ENCODE peak calls at places on chromosome 20, in six cellular contexts. W, G, L, A, P and K are unnamed samples. For H3K4me1, the result is how much of the 10 kb centered on the place peaks cover.

GRCh38 chr20:25282034-25282781 is 34.3 kb downstream of the PYGB start:
- DNase-seq in G (peak), A (peak), L (no peak), P (no peak), W (peak), K (peak)

GRCh38 chr20:38023181-38024085 is 9.8 kb downstream of the TTI1 start:
- DNase-seq in W (no peak), P (no peak), G (no peak), L (no peak), A (no peak), K (no peak)

GRCh38 chr20:33181482-33182093 is 13.6 kb downstream of the BPIFA2 start:
- DNase-seq in A (no peak), P (no peak), W (no peak), L (no peak), G (no peak), K (no peak)

GRCh38 chr20:34437330-34437986 is 74.4 kb downstream of the ITCH start:
- DNase-seq in L (no peak), P (peak), A (no peak), G (no peak), W (no peak), K (no peak)

GRCh38 chr20:62426678-62427077 is 661 bp downstream of the RBBP8NL start:
- DNase-seq in W (peak), L (no peak), P (peak), A (no peak), G (no peak), K (no peak)

GRCh38 chr20:45611054-45611453 is 18.5 kb upstream of the WFDC10A start:
- DNase-seq in A (no peak), L (no peak), G (no peak), W (no peak), P (no peak), K (no peak)

GRCh38 chr20:34710861-34711574 is 6.9 kb downstream of the TP53INP2 start:
- DNase-seq in W (no peak), L (no peak), G (no peak), A (no peak), P (no peak), K (no peak)

GRCh38 chr20:6837730-6838129 is 70.2 kb downstream of the BMP2 start:
- DNase-seq in G (no peak), P (no peak), A (no peak), W (no peak), L (no peak), K (no peak)

GRCh38 chr20:53981752-53982437 is 88.5 kb downstream of the BCAS1 start:
- DNase-seq in A (no peak), P (no peak), W (no peak), G (no peak), L (no peak), K (no peak)

GRCh38 chr20:62700261-62700925 is 8.2 kb upstream of the NTSR1 start:
- DNase-seq in P (no peak), A (no peak), W (no peak), G (no peak), L (no peak), K (peak)

GRCh38 chr20:21027569-21027968 is 78.6 kb downstream of the LINC00237 start:
- DNase-seq in P (peak), A (no peak), L (no peak), W (no peak), G (peak), K (no peak)

GRCh38 chr20:37922016-37922415 is 19.1 kb downstream of the VSTM2L start:
- DNase-seq in G (no peak), P (no peak), L (no peak), W (no peak), A (no peak), K (no peak)

GRCh38 chr20:11217322-11217989 is 543.7 kb upstream of the JAG1 start:
- DNase-seq in A (no peak), W (no peak), P (no peak), G (no peak), L (no peak), K (no peak)

GRCh38 chr20:56765172-56766073 is 136.3 kb downstream of the TFAP2C start:
- DNase-seq in A (no peak), L (no peak), P (no peak), G (no peak), W (no peak), K (no peak)

GRCh38 chr20:36606171-36607116 is 865 bp downstream of the RAB5IF start:
- DNase-seq in G (no peak), L (peak), A (no peak), W (peak), P (no peak), K (no peak)

GRCh38 chr20:16574656-16575355 is 1.6 kb upstream of the KIF16B start:
- DNase-seq in G (peak), W (peak), A (peak), P (peak), L (peak), K (peak)

GRCh38 chr20:8094415-8094818 is 37.6 kb upstream of the PLCB1 start:
- DNase-seq in A (peak), W (peak), P (no peak), L (no peak), G (peak), K (peak)

GRCh38 chr20:10576411-10576810 is 97.4 kb downstream of the JAG1 start:
- DNase-seq in P (no peak), G (no peak), W (no peak), A (no peak), L (no peak), K (no peak)

GRCh38 chr20:25574411-25574810 is 10.9 kb downstream of the NINL start:
- DNase-seq in A (no peak), P (no peak), L (no peak), G (peak), W (no peak), K (no peak)

GRCh38 chr20:36045373-36045714 is 77.0 kb downstream of the CNBD2 start:
- DNase-seq in P (no peak), W (no peak), L (no peak), G (no peak), A (no peak), K (no peak)

GRCh38 chr20:43969069-43969468 is 54.4 kb downstream of the TOX2 start:
- DNase-seq in W (no peak), L (no peak), G (no peak), P (no peak), A (no peak), K (no peak)

GRCh38 chr20:48180039-48180438 is 394.8 kb upstream of the SULF2 start:
- DNase-seq in A (no peak), G (no peak), P (no peak), W (no peak), L (no peak), K (no peak)

GRCh38 chr20:13277663-13278295 is 56.7 kb downstream of the ISM1 start:
- DNase-seq in A (no peak), L (no peak), W (no peak), P (no peak), G (no peak), K (no peak)

GRCh38 chr20:17912916-17913315 is 55.7 kb downstream of the SNX5 start:
- DNase-seq in L (no peak), G (no peak), A (no peak), W (no peak), P (no peak), K (no peak)

GRCh38 chr20:56345911-56346310 is 12.9 kb upstream of the FAM210B start:
- DNase-seq in P (no peak), A (no peak), W (no peak), L (no peak), G (no peak), K (no peak)

GRCh38 chr20:46006031-46006430 is 2.7 kb upstream of the MMP9 start:
- DNase-seq in W (no peak), P (no peak), A (no peak), L (no peak), G (no peak), K (no peak)

GRCh38 chr20:50762435-50763201 is 31.2 kb downstream of the PARD6B start:
- DNase-seq in G (peak), P (no peak), L (no peak), A (peak), W (peak), K (peak)

GRCh38 chr20:49812463-49813304 is at the start of gene SLC9A8:
- DNase-seq in A (peak), W (peak), L (peak), G (peak), P (peak), K (peak)

GRCh38 chr20:11716239-11716944 is 201.3 kb upstream of the BTBD3 start:
- DNase-seq in W (no peak), A (no peak), L (peak), G (peak), P (peak), K (no peak)

GRCh38 chr20:49303211-49303610 is 25.4 kb upstream of the ZNFX1 start:
- DNase-seq in W (no peak), P (no peak), A (no peak), G (no peak), L (no peak), K (no peak)

GRCh38 chr20:16437387-16437990 is 135.8 kb downstream of the KIF16B start:
- DNase-seq in L (no peak), W (no peak), A (no peak), G (no peak), P (no peak), K (no peak)

DNA sequence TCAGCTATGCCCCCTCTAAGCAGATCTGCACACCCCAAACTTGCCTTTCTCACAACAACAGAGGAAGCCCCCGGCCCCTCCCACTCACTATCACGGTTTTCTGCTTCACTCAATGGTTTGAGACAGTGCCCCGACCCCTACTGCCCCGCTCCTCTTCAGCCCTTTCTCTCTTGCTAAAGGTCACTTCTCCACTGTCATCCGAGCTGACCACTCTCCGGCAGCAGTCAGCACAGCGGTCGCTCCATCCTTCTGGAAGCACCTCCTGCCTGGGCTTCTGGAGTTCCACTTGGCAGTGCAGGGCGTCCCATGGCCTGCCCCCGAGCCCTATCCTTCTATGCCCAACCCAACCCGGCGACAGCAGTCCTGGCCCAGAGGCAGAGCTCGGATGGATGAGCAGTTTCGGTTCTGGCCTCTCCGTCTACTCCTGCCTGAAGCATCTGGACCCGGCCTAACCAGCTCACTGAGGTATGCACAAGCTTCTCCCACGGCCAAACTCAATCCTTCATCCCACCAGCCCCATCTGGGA is 4.1 kb downstream of the CTSZ start:
- DNase-seq in G (no peak), P (no peak), L (no peak), W (no peak), A (peak), K (peak)
- H3K4me1 ChIP-seq in G (under half), P (under half), L (under half), W (under half), A (under half), K (under half)

DNA sequence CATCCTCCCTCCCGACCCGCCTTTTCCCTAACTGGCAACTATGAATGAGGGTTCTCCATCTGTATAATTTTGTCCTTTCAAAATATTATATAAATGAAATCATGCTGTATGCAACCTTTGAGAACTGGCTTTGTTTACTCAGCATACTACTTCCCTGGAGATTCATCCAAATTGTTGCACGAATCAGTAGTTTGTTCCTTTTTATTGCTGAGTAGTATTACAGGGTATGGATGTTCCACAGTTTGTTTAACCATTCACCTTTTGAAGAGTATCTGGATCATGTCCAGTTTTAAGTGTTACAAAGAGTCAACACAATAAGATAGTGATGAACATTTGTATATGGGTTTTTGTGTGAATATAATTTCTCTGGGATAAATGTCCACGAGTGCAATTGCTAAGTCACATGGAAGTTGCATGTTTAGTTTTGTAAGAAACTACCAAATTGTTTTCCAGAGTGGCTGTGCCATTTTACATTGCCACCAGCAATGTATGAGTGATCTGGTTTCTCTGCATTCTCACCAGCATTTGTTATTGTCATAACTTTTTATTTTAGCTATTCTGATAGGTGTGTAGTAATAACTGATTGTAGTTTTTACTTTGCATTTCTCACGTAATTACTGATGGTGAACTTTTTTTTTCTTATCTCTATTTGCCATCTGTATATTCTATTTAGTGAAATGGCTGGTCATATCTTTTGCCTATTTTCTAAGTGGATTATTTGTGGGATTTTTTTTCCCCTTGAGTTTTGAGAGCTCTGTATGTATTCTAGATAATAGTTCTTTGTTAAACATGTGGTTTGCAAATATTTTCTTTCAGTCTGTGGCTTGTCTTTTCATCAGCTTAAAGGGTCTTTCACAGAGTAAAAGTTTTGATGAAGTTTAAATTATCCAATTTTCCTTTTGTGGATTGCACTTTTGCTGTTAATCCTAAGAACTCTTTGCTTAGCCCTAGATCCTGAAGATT is 14.4 kb upstream of the RNF24 start:
- DNase-seq in L (no peak), G (no peak), A (no peak), W (no peak), P (no peak), K (no peak)
- TF ChIP-seq CTCF in L (no peak), G (no peak), A (no peak), W (no peak), P (no peak), K (no peak)

DNA sequence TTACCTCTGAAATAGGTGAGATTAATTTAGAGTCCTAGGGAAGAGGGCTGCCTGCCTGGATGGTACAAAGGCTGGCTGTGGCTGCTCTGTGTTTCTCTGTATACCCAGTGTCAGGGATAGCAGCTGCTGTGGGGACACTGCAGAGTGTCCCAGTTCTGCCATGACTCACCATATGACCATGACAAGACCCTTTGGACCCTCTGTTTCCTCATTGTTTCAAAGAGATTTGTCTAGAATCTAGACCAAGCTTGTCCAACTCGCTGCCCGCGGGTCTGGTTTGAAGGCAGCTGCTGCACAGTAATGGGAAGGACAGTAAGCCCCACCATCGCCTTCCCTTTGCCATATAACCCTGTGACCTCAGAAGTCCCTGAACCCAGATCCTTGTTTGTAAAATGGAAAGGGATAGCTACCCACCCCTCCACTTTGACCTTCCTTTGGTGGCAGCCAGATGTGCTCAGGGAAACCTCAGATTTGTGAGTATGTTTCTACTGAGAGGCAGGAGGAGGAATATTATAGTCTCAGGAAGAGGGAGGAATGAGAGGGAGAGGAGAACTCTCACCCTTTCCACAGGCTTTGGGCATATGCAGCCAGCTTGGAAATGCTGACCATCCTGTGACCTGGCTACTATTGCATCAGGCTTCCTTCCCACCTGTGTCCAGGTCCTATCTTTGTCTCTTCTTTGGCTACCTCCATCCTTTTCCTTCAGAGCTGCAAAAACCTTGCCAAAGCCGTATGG is 14.0 kb downstream of the PLCG1 start:
- DNase-seq in L (no peak), P (no peak), G (no peak), A (peak), W (peak), K (no peak)
- H3K4me1 ChIP-seq in L (under half), P (under half), G (under half), A (half or more), W (half or more), K (half or more)

GRCh38 chr20:32017711-32018251 is 7.5 kb downstream of the CCM2L start:
- DNase-seq in P (peak), L (peak), G (peak), W (peak), A (no peak), K (no peak)
- TF ChIP-seq CTCF in P (no peak), L (peak), G (peak), W (peak), A (no peak), K (no peak)

GRCh38 chr20:40471261-40471629 is 217.8 kb downstream of the MAFB start:
- DNase-seq in L (no peak), W (no peak), G (peak), A (no peak), P (peak), K (no peak)
- H3K4me1 ChIP-seq in L (under half), W (under half), G (under half), A (under half), P (under half), K (under half)

DNA sequence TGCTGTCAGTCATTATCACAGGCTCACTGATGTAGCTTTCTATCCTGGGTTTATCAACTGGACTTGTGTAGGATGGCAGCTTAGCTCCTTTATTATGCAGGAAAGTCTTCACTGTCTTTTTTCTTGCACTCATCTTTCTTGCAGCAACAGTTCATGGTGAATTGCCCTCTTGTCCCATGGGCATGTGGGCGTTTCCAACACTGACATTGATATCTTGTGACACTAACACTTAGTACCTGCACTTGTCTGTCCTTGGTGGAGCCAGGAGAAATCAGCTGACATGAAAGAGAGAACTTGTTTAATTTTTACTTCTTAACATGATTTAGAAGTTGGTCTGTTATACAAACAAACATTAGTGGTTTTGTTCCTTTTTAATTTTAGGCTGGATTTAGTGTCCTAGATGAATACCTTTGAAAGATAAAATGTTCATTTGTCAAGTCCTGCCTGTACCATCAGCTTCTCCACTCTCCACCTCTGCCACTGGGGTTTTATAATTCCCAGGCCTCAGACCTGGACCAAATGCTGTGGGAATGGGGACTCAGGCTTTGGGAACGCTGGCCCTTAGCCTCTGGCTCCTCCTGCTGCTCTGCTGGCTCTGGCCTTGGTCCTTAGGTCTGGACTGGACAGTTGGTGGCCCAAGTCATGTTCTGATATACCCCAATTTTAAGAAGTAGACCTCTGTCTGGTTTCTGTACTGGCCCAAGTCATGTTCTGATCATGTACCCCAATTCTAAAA is 161.0 kb upstream of the LAMP5 start:
- DNase-seq in G (no peak), W (no peak), P (peak), L (no peak), A (no peak), K (no peak)
- TF ChIP-seq CTCF in G (peak), W (no peak), P (peak), L (no peak), A (no peak), K (peak)

GRCh38 chr20:1823421-1823892 is 71.8 kb upstream of the SIRPA start:
- DNase-seq in P (no peak), G (no peak), L (no peak), W (no peak), A (no peak), K (no peak)
- H3K4me1 ChIP-seq in P (under half), G (under half), L (under half), W (under half), A (under half), K (under half)

GRCh38 chr20:23078351-23078993 is 7.7 kb downstream of the CD93 start:
- DNase-seq in A (no peak), W (no peak), G (no peak), L (no peak), P (no peak), K (no peak)

GRCh38 chr20:23080521-23080920 is 5.6 kb downstream of the CD93 start:
- DNase-seq in G (no peak), L (no peak), P (no peak), W (no peak), A (no peak), K (no peak)

GRCh38 chr20:23079926-23080325 is 6.2 kb downstream of the CD93 start:
- DNase-seq in P (no peak), G (no peak), L (no peak), W (no peak), A (no peak), K (no peak)

GRCh38 chr20:23077277-23077676 is 8.8 kb downstream of the CD93 start:
- DNase-seq in P (no peak), A (no peak), W (no peak), L (no peak), G (no peak), K (no peak)

GRCh38 chr20:23078994-23079364 is 7.1 kb downstream of the CD93 start:
- DNase-seq in P (peak), A (no peak), L (no peak), W (no peak), G (no peak), K (no peak)
- TF ChIP-seq CTCF in P (peak), A (no peak), L (peak), W (no peak), G (no peak), K (no peak)